ENCODE peak calls at places on chromosomes 13 and 19, in seven cellular contexts. L is body of pancreas, B is Peyer's patch, K is A549, F is lower leg skin, P is breast epithelium, J is HCT116. E is an unnamed sample.

GRCh38 chr19:33235269-33235995 is 9.8 kb upstream of the SLC7A10 start:
- DNase-seq in L (peak), B (peak), K (peak), F (peak), P (peak), J (peak), E (peak)

GRCh38 chr13:111456452-111457230 is 136.2 kb downstream of the TEX29 start:
- DNase-seq in L (no peak), B (no peak), K (no peak), F (peak), P (no peak), J (no peak), E (no peak)

GRCh38 chr19:16736709-16737108 is 17.1 kb downstream of the NWD1 start:
- DNase-seq in L (no peak), B (no peak), K (peak), F (no peak), P (no peak), J (peak), E (no peak)

GRCh38 chr13:99962242-99962641 is 9.3 kb downstream of the ZIC5 start:
- DNase-seq in L (no peak), B (no peak), K (no peak), F (no peak), P (no peak), J (no peak), E (no peak)

GRCh38 chr19:23283925-23284324 is 33.7 kb upstream of the ZNF724 start:
- DNase-seq in L (peak), B (peak), K (peak), F (peak), P (peak), J (peak), E (no peak)

GRCh38 chr13:95624020-95624419 is 20.5 kb downstream of the DZIP1 start:
- DNase-seq in L (no peak), B (no peak), K (peak), F (no peak), P (no peak), J (peak), E (no peak)

GRCh38 chr19:42269518-42270345 is 680 bp downstream of the CIC start:
- DNase-seq in L (no peak), B (no peak), K (no peak), F (no peak), P (peak), J (no peak), E (peak)

GRCh38 chr13:75372517-75372916 is 109.5 kb downstream of the TBC1D4 start:
- DNase-seq in L (no peak), B (no peak), K (peak), F (no peak), P (no peak), J (no peak), E (no peak)

GRCh38 chr13:38590796-38591507 is 95.9 kb upstream of the FREM2 start:
- DNase-seq in L (peak), B (no peak), K (no peak), F (no peak), P (no peak), J (no peak), E (no peak)

GRCh38 chr13:30340367-30341184 is 33.2 kb upstream of the KATNAL1 start:
- DNase-seq in L (peak), B (no peak), K (no peak), F (peak), P (peak), J (peak), E (peak)

GRCh38 chr19:39953915-39954314 is 17.1 kb upstream of the PSMC4 start:
- DNase-seq in L (no peak), B (no peak), K (no peak), F (no peak), P (no peak), J (no peak), E (no peak)

GRCh38 chr13:91017669-91018053 is 329.8 kb upstream of the MIR17HG start:
- DNase-seq in L (peak), B (no peak), K (peak), F (no peak), P (no peak), J (peak), E (no peak)

DNA sequence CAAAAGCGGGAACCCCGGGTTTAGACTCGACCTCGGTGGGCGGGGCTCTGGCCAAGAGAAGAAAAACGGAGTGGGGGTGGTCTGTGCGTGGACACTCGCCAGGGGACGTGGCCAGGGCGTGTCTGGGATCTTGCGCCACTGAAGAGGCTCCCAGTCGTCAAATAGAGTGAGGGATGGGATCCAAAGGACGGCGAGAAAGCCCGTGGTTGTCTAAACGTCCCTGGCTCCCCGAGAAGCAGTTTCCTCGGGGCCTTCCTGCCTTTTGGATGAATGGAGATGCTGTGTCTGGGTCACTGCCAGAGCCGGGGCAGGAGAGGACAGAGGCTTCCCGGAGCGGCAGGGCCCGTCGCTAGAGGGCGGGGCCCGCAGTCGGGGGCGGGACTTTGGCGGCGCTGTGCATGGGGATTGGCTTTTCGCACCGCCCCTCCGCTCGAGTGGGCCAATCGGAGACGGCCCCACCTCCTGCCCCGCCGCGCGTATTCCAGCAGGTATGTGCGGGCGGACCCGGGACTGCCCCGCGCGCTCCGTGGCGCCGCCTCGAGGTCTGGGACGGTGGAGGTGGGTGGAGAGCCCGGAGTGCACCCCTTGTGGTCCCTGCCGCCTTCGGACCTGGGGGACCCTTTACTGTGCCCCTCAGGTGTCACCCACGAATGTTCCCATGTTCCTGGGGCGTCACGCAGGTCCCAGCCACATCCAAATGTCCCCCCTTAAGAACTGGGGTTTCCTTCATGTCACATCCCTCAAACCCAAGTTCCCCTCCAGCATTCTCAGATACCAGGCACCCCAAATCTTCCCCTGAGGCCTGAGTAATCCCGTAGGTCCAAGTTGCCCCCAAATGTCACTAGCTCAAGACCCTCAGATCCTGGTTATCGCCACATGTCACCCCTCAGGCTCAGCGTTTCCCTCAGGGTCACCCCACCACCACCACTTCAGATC is 38.4 kb downstream of the ZSWIM4 start:
- DNase-seq in L (peak), B (peak), K (peak), F (peak), P (peak), J (no peak), E (peak)
- TF ChIP-seq POLR2A in L (no peak), B (peak), K (no peak), F (no peak), P (peak), J (no peak), E (no peak)

DNA sequence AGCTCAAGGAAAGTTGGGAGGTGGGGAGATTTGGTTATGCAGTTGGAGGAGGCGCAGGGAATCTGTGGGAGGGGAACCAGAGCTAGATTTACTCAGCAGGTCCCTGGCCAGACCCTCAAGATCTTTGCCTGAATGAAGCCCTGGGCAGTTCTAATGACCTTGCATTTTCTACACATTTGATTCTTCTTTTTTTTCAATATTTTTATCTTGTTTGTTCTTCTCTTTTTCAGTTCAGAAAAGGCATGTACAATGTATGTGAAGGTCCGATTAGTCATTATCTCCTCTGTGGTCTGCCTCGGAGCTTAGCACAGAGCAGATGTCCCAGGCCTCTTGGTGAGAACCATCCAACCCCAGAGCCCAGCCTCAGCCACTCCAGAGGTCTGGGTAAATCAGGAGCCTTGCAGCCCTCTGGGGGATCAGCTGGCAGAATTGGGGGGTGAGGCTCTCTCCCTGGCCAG is 24.2 kb downstream of the SERP2 start:
- DNase-seq in L (no peak), B (no peak), K (no peak), F (peak), P (no peak), J (no peak), E (peak)
- TF ChIP-seq POLR2A in L (no peak), B (no peak), K (no peak), F (no peak), P (no peak), J (no peak), E (no peak)

DNA sequence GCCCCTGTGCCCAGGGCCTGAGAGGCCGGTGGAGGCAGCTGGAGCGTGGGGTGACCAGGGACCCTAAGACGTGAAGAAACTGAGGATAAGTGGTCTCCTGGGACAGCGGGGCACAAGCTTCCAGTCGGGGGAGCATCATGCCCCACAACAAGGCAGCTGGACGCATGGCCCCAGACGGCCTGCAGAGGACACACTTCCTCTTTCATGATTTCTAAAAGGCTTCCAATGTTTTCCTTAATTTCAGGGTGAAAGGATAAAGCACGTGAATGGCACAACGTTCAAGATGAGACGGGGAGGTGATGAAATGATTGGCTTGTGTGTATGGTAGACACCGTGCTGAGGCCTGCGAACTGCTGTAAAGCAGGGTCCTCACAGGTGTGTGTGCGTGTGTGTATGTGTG is 20.2 kb upstream of the MYDGF start:
- DNase-seq in L (no peak), B (no peak), K (no peak), F (no peak), P (no peak), J (no peak), E (no peak)
- TF ChIP-seq POLR2A in L (no peak), B (no peak), K (no peak), F (no peak), P (no peak), J (no peak), E (no peak)

GRCh38 chr19:38318595-38319142 is 976 bp upstream of the KCNK6 start:
- DNase-seq in L (peak), B (no peak), K (no peak), F (no peak), P (no peak), J (no peak), E (peak)

GRCh38 chr19:38317104-38317612 is 1.4 kb upstream of the YIF1B start:
- DNase-seq in L (no peak), B (peak), K (no peak), F (no peak), P (no peak), J (no peak), E (no peak)

GRCh38 chr19:38315657-38316476 is at the start of gene YIF1B:
- DNase-seq in L (peak), B (peak), K (peak), F (peak), P (peak), J (peak), E (peak)

GRCh38 chr19:38319421-38320258 is at the start of gene KCNK6:
- DNase-seq in L (peak), B (peak), K (no peak), F (peak), P (peak), J (no peak), E (no peak)

GRCh38 chr19:38316477-38317067 is 825 bp upstream of the YIF1B start:
- DNase-seq in L (no peak), B (no peak), K (no peak), F (no peak), P (no peak), J (no peak), E (no peak)
- TF ChIP-seq POLR2A in L (no peak), B (no peak), K (no peak), F (no peak), P (no peak), J (no peak), E (no peak)

GRCh38 chr19:49109051-49109450 is 5.1 kb upstream of the LIN7B start:
- DNase-seq in L (no peak), B (no peak), K (no peak), F (no peak), P (no peak), J (no peak), E (no peak)
- TF ChIP-seq POLR2A in L (no peak), B (no peak), K (no peak), F (no peak), P (no peak), J (no peak), E (no peak)

GRCh38 chr19:56838930-56839664 is 1.4 kb downstream of the PEG3 start:
- DNase-seq in L (peak), B (peak), K (peak), F (peak), P (peak), J (no peak), E (peak)
- TF ChIP-seq POLR2A in L (no peak), B (no peak), K (no peak), F (no peak), P (no peak), J (no peak), E (no peak)

E was measured in sigmoid colon.